ENCODE peak calls at places on chromosomes 6 and 20, in four cellular contexts. N is SK-N-DZ, E is stromal cell of bone marrow, I is spleen. S is an unnamed sample.
A peak's percentile ranks its signal among the peaks of the same experiment; 100 is the strongest.

GRCh38 chr6:49336514-49337131 is 126.4 kb downstream of the MMUT start:
- DNase-seq in N (peak; percentile 87), E (no peak), I (no peak), S (no peak)

GRCh38 chr20:16293590-16293989 is 279.7 kb downstream of the KIF16B start:
- DNase-seq in N (no peak), E (no peak), I (no peak), S (no peak)

GRCh38 chr20:43011491-43011890 is 178.2 kb downstream of the PTPRT start:
- DNase-seq in N (no peak), E (no peak), I (no peak), S (no peak)

GRCh38 chr6:82095091-82095490 is 152.5 kb downstream of the IBTK start:
- DNase-seq in N (peak; percentile 6), E (no peak), I (no peak), S (no peak)

GRCh38 chr6:30518505-30518850 is 29.2 kb downstream of the HLA-E start:
- DNase-seq in N (no peak), E (no peak), I (no peak), S (no peak)

GRCh38 chr20:48616481-48616880 is 211.3 kb downstream of the PREX1 start:
- DNase-seq in N (no peak), E (no peak), I (peak; percentile 56), S (no peak)

GRCh38 chr6:2111162-2111677 is 134.2 kb downstream of the GMDS start:
- DNase-seq in N (no peak), E (peak; percentile 90), I (no peak), S (no peak)

GRCh38 chr6:150373260-150373701 is 4.5 kb downstream of the IYD start:
- DNase-seq in N (no peak), E (peak; percentile 94), I (no peak), S (no peak)

GRCh38 chr20:64189986-64190385 is 25.7 kb downstream of the MYT1 start:
- DNase-seq in N (no peak), E (no peak), I (no peak), S (no peak)

GRCh38 chr20:36736451-36737182 is 9.3 kb downstream of the NDRG3 start:
- DNase-seq in N (no peak), E (no peak), I (no peak), S (no peak)